ENCODE peak calls at places on chromosomes 12 and 14, in six cellular contexts. M is stomach; J is type B pancreatic cell; G is lower leg skin; L is fibroblast of mammary gland; F is CD8-positive, alpha-beta T cell. R is an unnamed sample.

GRCh38 chr12:78683626-78684025 is 180.9 kb upstream of the SYT1 start:
- DNase-seq in M (no peak), J (no peak), G (no peak), L (no peak), F (no peak), R (no peak)

GRCh38 chr14:94770815-94771190 is 890 bp upstream of the GSC start:
- DNase-seq in M (no peak), J (no peak), G (no peak), L (no peak), F (no peak), R (no peak)

GRCh38 chr12:12716845-12717585 is at the start of gene CDKN1B:
- DNase-seq in M (peak), J (peak), G (peak), L (peak), F (peak), R (peak)

GRCh38 chr12:69161835-69162234 is 77.5 kb upstream of the CPSF6 start:
- DNase-seq in M (no peak), J (no peak), G (no peak), L (peak), F (no peak), R (no peak)

GRCh38 chr14:51616724-51617409 is 34.8 kb upstream of the FRMD6 start:
- DNase-seq in M (peak), J (no peak), G (peak), L (peak), F (no peak), R (no peak)

GRCh38 chr12:89649139-89649538 is 59.5 kb downstream of the ATP2B1 start:
- DNase-seq in M (no peak), J (no peak), G (no peak), L (no peak), F (no peak), R (no peak)

GRCh38 chr12:47942327-47943230 is 20.8 kb upstream of the TMEM106C start:
- DNase-seq in M (peak), J (no peak), G (no peak), L (no peak), F (peak), R (no peak)

GRCh38 chr12:104469523-104469922 is 12.8 kb downstream of the CHST11 start:
- DNase-seq in M (no peak), J (no peak), G (no peak), L (no peak), F (no peak), R (no peak)

GRCh38 chr14:105528859-105529505 is 2.6 kb downstream of the TMEM121 start:
- DNase-seq in M (no peak), J (no peak), G (no peak), L (no peak), F (no peak), R (no peak)

GRCh38 chr12:84502180-84502857 is 410.3 kb downstream of the SLC6A15 start:
- DNase-seq in M (no peak), J (no peak), G (no peak), L (no peak), F (no peak), R (no peak)

GRCh38 chr12:98344034-98344565 is 171.3 kb upstream of the TMPO start:
- DNase-seq in M (no peak), J (no peak), G (no peak), L (no peak), F (no peak), R (no peak)

GRCh38 chr14:51442513-51443175 is 202.6 kb downstream of the TMX1 start:
- DNase-seq in M (no peak), J (no peak), G (no peak), L (peak), F (no peak), R (no peak)

GRCh38 chr14:72457641-72458040 is 436.3 kb downstream of the DPF3 start:
- DNase-seq in M (no peak), J (no peak), G (no peak), L (peak), F (no peak), R (no peak)

GRCh38 chr14:89237923-89238529 is 179.0 kb downstream of the FOXN3 start:
- DNase-seq in M (no peak), J (no peak), G (no peak), L (peak), F (no peak), R (no peak)

GRCh38 chr12:118098911-118099671 is 4.7 kb downstream of the VSIG10 start:
- DNase-seq in M (no peak), J (no peak), G (no peak), L (no peak), F (no peak), R (no peak)

GRCh38 chr14:65000868-65001600 is 14.3 kb downstream of the FNTB start:
- DNase-seq in M (no peak), J (no peak), G (no peak), L (no peak), F (no peak), R (no peak)

GRCh38 chr12:67590122-67590795 is 58.3 kb upstream of the DYRK2 start:
- DNase-seq in M (no peak), J (no peak), G (no peak), L (no peak), F (peak), R (no peak)

GRCh38 chr12:104738371-104738710 is 219.7 kb downstream of the SLC41A2 start:
- DNase-seq in M (no peak), J (no peak), G (no peak), L (no peak), F (no peak), R (no peak)

GRCh38 chr12:10170199-10170598 is 1.7 kb downstream of the OLR1 start:
- DNase-seq in M (no peak), J (no peak), G (no peak), L (no peak), F (no peak), R (no peak)

GRCh38 chr12:57439762-57440266 is 5.2 kb downstream of the INHBC start:
- DNase-seq in M (no peak), J (no peak), G (no peak), L (no peak), F (no peak), R (no peak)

DNA sequence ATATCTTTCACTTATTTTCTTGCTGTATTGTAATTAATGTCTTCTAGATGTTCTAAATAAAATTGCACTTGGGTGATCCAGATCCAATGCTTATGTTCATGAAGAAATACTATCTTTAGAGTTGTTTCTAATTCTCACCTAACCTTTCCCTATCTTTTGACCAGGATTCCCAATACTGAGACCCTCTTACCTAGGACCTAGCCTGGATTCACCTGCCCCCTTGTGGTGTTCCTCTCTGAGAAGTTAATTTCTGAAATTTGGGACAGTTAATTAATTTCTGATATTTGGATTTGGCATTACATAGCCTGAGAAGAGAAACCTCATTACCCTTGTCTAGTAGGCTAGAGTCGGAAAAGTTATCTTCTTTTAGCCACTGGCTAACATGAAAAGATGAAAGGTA is 29.5 kb downstream of the FOXA1 start:
- DNase-seq in M (no peak), J (no peak), G (no peak), L (no peak), F (no peak), R (no peak)
- TF ChIP-seq CTCF in M (no peak), J (peak), G (no peak), L (peak), F (no peak), R (no peak)

GRCh38 chr12:51970904-51971646 is 19.6 kb downstream of the ACVR1B start:
- DNase-seq in M (no peak), J (no peak), G (no peak), L (peak), F (no peak), R (no peak)
- TF ChIP-seq CTCF in M (peak), J (peak), G (no peak), L (peak), F (peak), R (peak)

GRCh38 chr12:2247109-2247508 is 194.3 kb downstream of the CACNA1C start:
- DNase-seq in M (no peak), J (no peak), G (no peak), L (no peak), F (no peak), R (no peak)
- TF ChIP-seq CTCF in M (no peak), J (no peak), G (no peak), L (no peak), F (no peak), R (no peak)

GRCh38 chr14:75793806-75794205 is 132.8 kb downstream of the TTLL5 start:
- DNase-seq in M (no peak), J (no peak), G (no peak), L (peak), F (no peak), R (no peak)
- TF ChIP-seq CTCF in M (no peak), J (no peak), G (no peak), L (peak), F (no peak), R (no peak)

DNA sequence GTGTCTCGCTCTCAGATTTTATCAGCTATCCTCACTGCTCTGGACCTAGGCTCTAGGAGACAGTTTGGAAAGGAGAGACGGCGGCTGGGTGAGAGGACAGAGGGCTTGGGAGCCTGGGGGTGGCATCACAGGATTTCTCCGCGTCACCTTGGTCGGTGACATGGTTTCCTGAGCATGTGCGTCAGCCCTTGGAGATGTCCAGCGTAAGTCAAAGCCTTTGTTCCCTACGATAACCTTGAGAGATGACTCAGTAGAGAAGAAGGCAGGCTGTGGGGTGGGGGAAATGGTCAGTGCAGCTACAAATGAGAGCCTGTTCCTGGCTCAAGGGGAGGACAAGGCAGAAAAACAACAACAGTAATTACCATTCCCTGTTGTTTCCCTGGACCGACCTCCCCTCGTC is 90.2 kb upstream of the TBX3 start:
- DNase-seq in M (no peak), J (no peak), G (no peak), L (peak), F (no peak), R (no peak)
- TF ChIP-seq CTCF in M (no peak), J (no peak), G (no peak), L (no peak), F (no peak), R (no peak)

GRCh38 chr14:77459072-77459723 is 1.3 kb downstream of the AHSA1 start:
- DNase-seq in M (peak), J (no peak), G (peak), L (peak), F (peak), R (peak)

GRCh38 chr14:77458249-77458950 is 507 bp downstream of the AHSA1 start:
- DNase-seq in M (peak), J (no peak), G (no peak), L (peak), F (peak), R (peak)

GRCh38 chr14:77455966-77456640 is 1.3 kb downstream of the VIPAS39 start:
- DNase-seq in M (no peak), J (no peak), G (no peak), L (no peak), F (no peak), R (no peak)

GRCh38 chr14:77457522-77458248 is at the start of the genes AHSA1 and VIPAS39:
- DNase-seq in M (peak), J (peak), G (peak), L (peak), F (peak), R (peak)

GRCh38 chr14:77457115-77457521 is 283 bp downstream of the VIPAS39 start:
- DNase-seq in M (no peak), J (no peak), G (no peak), L (peak), F (no peak), R (no peak)
- TF ChIP-seq CTCF in M (no peak), J (no peak), G (no peak), L (no peak), F (no peak), R (no peak)

R was measured in natural killer cell.